ENCODE peak calls at places on chromosomes 12 and 14, in seven cellular contexts. U is A549; O is CD8-positive, alpha-beta T cell; N is right lobe of liver; C is left lung; T is aorta; Z is endodermal cell. Y is an unnamed sample.

GRCh38 chr12:39990122-39991101 is 115.5 kb downstream of the SLC2A13 start:
- DNase-seq in Z (peak; percentile 80), O (peak; percentile 63), C (peak; percentile 46), T (peak; percentile 53), N (peak; percentile 58), U (peak; percentile 15), Y (peak; percentile 75)

GRCh38 chr14:88614218-88614907 is 51.5 kb downstream of the ZC3H14 start:
- DNase-seq in U (no peak), C (no peak), O (no peak), Z (no peak), N (no peak), T (no peak), Y (no peak)

GRCh38 chr12:32561931-32562341 is 117.2 kb upstream of the DNM1L start:
- DNase-seq in O (no peak), N (no peak), T (no peak), Z (no peak), U (no peak), C (no peak), Y (peak; percentile 95)

GRCh38 chr14:36057452-36058142 is 118.9 kb downstream of the PTCSC3 start:
- DNase-seq in C (no peak), U (no peak), N (no peak), O (no peak), T (no peak), Z (no peak), Y (no peak)

GRCh38 chr12:119775246-119775895 is 101.7 kb downstream of the CIT start:
- DNase-seq in N (no peak), T (no peak), U (no peak), Z (peak; percentile 91), C (no peak), O (no peak), Y (no peak)

GRCh38 chr14:95189400-95190162 is 32.3 kb upstream of the DICER1 start:
- DNase-seq in T (no peak), Z (no peak), U (no peak), N (no peak), O (no peak), C (no peak), Y (peak; percentile 43)

GRCh38 chr12:65086236-65086635 is 34.9 kb downstream of the WIF1 start:
- DNase-seq in O (no peak), C (no peak), U (no peak), T (no peak), N (no peak), Z (no peak), Y (no peak)

GRCh38 chr14:72451081-72451972 is 442.6 kb downstream of the DPF3 start:
- DNase-seq in T (no peak), O (peak; percentile 26), C (no peak), N (no peak), U (no peak), Z (no peak), Y (no peak)

GRCh38 chr14:76292561-76292960 is 83.4 kb upstream of the ESRRB start:
- DNase-seq in T (no peak), C (no peak), N (no peak), U (no peak), O (no peak), Z (peak; percentile 11), Y (no peak)

GRCh38 chr14:97878727-97879126 is 1081.5 kb downstream of the VRK1 start:
- DNase-seq in N (peak; percentile 50), U (no peak), C (no peak), Z (no peak), O (peak; percentile 16), T (peak; percentile 47), Y (no peak)

GRCh38 chr12:48351022-48351708 is 446 bp upstream of the ZNF641 start:
- DNase-seq in O (no peak), C (no peak), N (peak; percentile 87), U (peak; percentile 28), T (peak; percentile 79), Z (no peak), Y (no peak)

GRCh38 chr14:23407516-23408306 is at the start of gene MYH6:
- DNase-seq in C (peak; percentile 39), N (no peak), T (no peak), Z (no peak), O (no peak), U (no peak), Y (no peak)

GRCh38 chr14:33509927-33510535 is 440.8 kb downstream of the EGLN3 start:
- DNase-seq in Z (no peak), T (no peak), C (no peak), N (no peak), O (no peak), U (no peak), Y (peak; percentile 19)

GRCh38 chr12:116541547-116542344 is 17.4 kb upstream of the MAP1LC3B2 start:
- DNase-seq in U (no peak), T (no peak), O (no peak), C (no peak), N (no peak), Z (no peak), Y (no peak)

GRCh38 chr12:110765144-110765543 is 22.5 kb upstream of the PPP1CC start:
- DNase-seq in U (no peak), N (no peak), C (no peak), O (no peak), Z (no peak), T (no peak), Y (no peak)

GRCh38 chr14:59306775-59307174 is 118.3 kb downstream of the DAAM1 start:
- DNase-seq in N (no peak), U (no peak), O (no peak), Z (no peak), T (no peak), C (no peak), Y (no peak)

GRCh38 chr14:64215978-64216377 is 78.2 kb downstream of the ESR2 start:
- DNase-seq in O (no peak), Z (no peak), U (no peak), C (no peak), N (no peak), T (no peak), Y (no peak)

GRCh38 chr14:41297961-41298690 is 308.6 kb upstream of the LRFN5 start:
- DNase-seq in U (no peak), O (no peak), N (no peak), T (no peak), C (no peak), Z (no peak), Y (no peak)

GRCh38 chr12:107571492-107571891 is 114.1 kb upstream of the PWP1 start:
- DNase-seq in Z (no peak), T (no peak), U (no peak), N (no peak), O (no peak), C (no peak), Y (no peak)

GRCh38 chr12:46553266-46553665 is 180.7 kb upstream of the SLC38A2 start:
- DNase-seq in Z (no peak), N (no peak), C (no peak), U (peak; percentile 52), O (no peak), T (no peak), Y (no peak)

GRCh38 chr12:91542048-91542447 is 359.4 kb upstream of the DCN start:
- DNase-seq in O (no peak), U (no peak), Z (no peak), C (no peak), T (no peak), N (no peak), Y (no peak)

GRCh38 chr14:54259821-54260220 is 137.0 kb upstream of the CDKN3 start:
- DNase-seq in C (no peak), N (no peak), Z (no peak), U (no peak), T (no peak), O (no peak), Y (no peak)

GRCh38 chr12:26011099-26011498 is 52.6 kb downstream of the RASSF8 start:
- DNase-seq in O (no peak), C (no peak), N (no peak), T (no peak), U (no peak), Z (no peak), Y (no peak)

GRCh38 chr14:76090611-76091010 is 61.1 kb upstream of the GPATCH2L start:
- DNase-seq in U (no peak), Z (peak; percentile 41), O (no peak), N (no peak), T (no peak), C (no peak), Y (peak; percentile 14)

GRCh38 chr12:69154585-69155363 is 84.6 kb upstream of the CPSF6 start:
- DNase-seq in O (peak; percentile 81), C (no peak), Z (peak; percentile 92), T (peak; percentile 72), U (peak; percentile 62), N (peak; percentile 73), Y (peak; percentile 41)

GRCh38 chr12:121295123-121295745 is 1.3 kb downstream of the CAMKK2 start:
- DNase-seq in N (no peak), U (peak; percentile 31), Z (peak; percentile 77), C (no peak), T (no peak), O (no peak), Y (no peak)

GRCh38 chr12:44428825-44429224 is 447.3 kb downstream of the NELL2 start:
- DNase-seq in T (no peak), N (no peak), U (no peak), C (no peak), O (no peak), Z (peak; percentile 81), Y (no peak)

GRCh38 chr12:118850244-118850825 is 131.0 kb upstream of the SRRM4 start:
- DNase-seq in T (no peak), O (no peak), N (no peak), C (peak; percentile 49), Z (peak; percentile 92), U (peak; percentile 5), Y (peak; percentile 55)

GRCh38 chr12:123041811-123042655 is 61.6 kb downstream of the ARL6IP4 start:
- DNase-seq in Z (no peak), U (no peak), T (no peak), O (no peak), C (no peak), N (no peak), Y (peak; percentile 69)

GRCh38 chr12:93908846-93909592 is 231.8 kb downstream of the CRADD start:
- DNase-seq in Z (no peak), U (no peak), C (no peak), N (no peak), T (peak; percentile 56), O (no peak), Y (no peak)

GRCh38 chr14:91901449-91902250 is 34.3 kb upstream of the TC2N start:
- DNase-seq in Z (no peak), T (no peak), U (no peak), C (no peak), N (no peak), O (no peak), Y (no peak)
- H3K27ac ChIP-seq in Z (no peak overlapping the region), T (peak overlapping the region; percentile 97), U (no peak overlapping the region), C (peak overlapping the region; percentile 7), N (no peak overlapping the region), O (no peak overlapping the region), Y (no peak overlapping the region)

GRCh38 chr12:57522887-57523705 is 472 bp downstream of the MBD6 start:
- DNase-seq in Z (peak; percentile 88), T (peak; percentile 88), C (peak; percentile 89), N (peak; percentile 73), U (no peak), O (peak; percentile 46), Y (peak; percentile 87)
- H3K4me1 ChIP-seq in Z (peaks cover 3% of the 10 kb centered on the region), T (peaks cover 1% of the 10 kb centered on the region), C (peaks cover 59% of the 10 kb centered on the region), N (no peaks in the 10 kb centered on the region), U (peaks cover 45% of the 10 kb centered on the region), O (peaks cover 53% of the 10 kb centered on the region), Y (peaks cover 43% of the 10 kb centered on the region)

GRCh38 chr12:67666605-67667004 is 18.1 kb downstream of the DYRK2 start:
- DNase-seq in C (no peak), O (no peak), Z (no peak), N (no peak), U (no peak), T (no peak), Y (no peak)
- H3K27ac ChIP-seq in C (no peak overlapping the region), O (no peak overlapping the region), Z (no peak overlapping the region), N (no peak overlapping the region), U (no peak overlapping the region), T (no peak overlapping the region), Y (no peak overlapping the region)

GRCh38 chr14:106228541-106229158 is 702.3 kb downstream of the TMEM121 start:
- DNase-seq in C (no peak), Z (no peak), U (no peak), O (peak; percentile 38), T (no peak), N (no peak), Y (no peak)
- H3K4me1 ChIP-seq in C (no peaks in the 10 kb centered on the region), Z (no peaks in the 10 kb centered on the region), U (no peaks in the 10 kb centered on the region), O (peaks cover 54% of the 10 kb centered on the region), T (no peaks in the 10 kb centered on the region), N (no peaks in the 10 kb centered on the region), Y (no peaks in the 10 kb centered on the region)

Y was measured in SJCRH30.